ENCODE peak calls at places on chromosomes 13 and 19, in six cellular contexts. M is CD8-positive, alpha-beta memory T cell; C is NCI-H1105; R is nephron progenitor cell; B is Right ventricle myocardium superior; Q is bronchial epithelial cell. T is an unnamed sample.
A peak's percentile ranks its signal among the peaks of the same experiment; 100 is the strongest.

GRCh38 chr19:18089726-18090125 is 3.0 kb upstream of the IL12RB1 start:
- DNase-seq in M (no peak), Q (no peak), R (no peak), B (no peak), C (no peak), T (no peak)

GRCh38 chr19:45668342-45668871 is 386 bp downstream of the GIPR start:
- DNase-seq in B (no peak), Q (no peak), M (peak; percentile 24), C (no peak), R (no peak), T (no peak)

GRCh38 chr13:113489549-113490495 is 689 bp downstream of the DCUN1D2 start:
- DNase-seq in B (no peak), M (peak; percentile 18), C (peak; percentile 56), R (peak; percentile 31), Q (peak; percentile 26), T (peak; percentile 36)

GRCh38 chr19:46963093-46963734 is 56.4 kb upstream of the NPAS1 start:
- DNase-seq in Q (no peak), R (no peak), B (no peak), M (no peak), C (no peak), T (no peak)

GRCh38 chr13:106038752-106039151 is 496.7 kb downstream of the EFNB2 start:
- DNase-seq in R (no peak), B (no peak), C (no peak), M (no peak), Q (peak; percentile 93), T (peak; percentile 51)

GRCh38 chr19:31235806-31236205 is 113.4 kb downstream of the TSHZ3 start:
- DNase-seq in B (no peak), M (no peak), R (no peak), C (no peak), Q (peak; percentile 89), T (no peak)

GRCh38 chr19:35292986-35293732 is 1.2 kb downstream of the MAG start:
- DNase-seq in R (no peak), B (no peak), C (no peak), Q (no peak), M (no peak), T (no peak)

GRCh38 chr19:24033308-24033961 is 53.6 kb upstream of the ZNF254 start:
- DNase-seq in C (peak; percentile 86), B (peak; percentile 94), M (peak; percentile 84), Q (peak; percentile 77), R (peak; percentile 79), T (peak; percentile 97)

GRCh38 chr13:27257648-27258253 is 6.4 kb downstream of the RPL21 start:
- DNase-seq in R (no peak), B (no peak), Q (no peak), M (no peak), C (no peak), T (no peak)

GRCh38 chr19:2722541-2723344 is 1.6 kb upstream of the DIRAS1 start:
- DNase-seq in M (no peak), B (peak; percentile 84), R (no peak), C (no peak), Q (peak; percentile 15), T (peak; percentile 66)

GRCh38 chr13:114311908-114312307 is 2.4 kb upstream of the CHAMP1 start:
- DNase-seq in M (no peak), B (no peak), Q (no peak), C (no peak), R (no peak), T (no peak)

GRCh38 chr19:46678110-46678732 is 17.2 kb upstream of the DACT3 start:
- DNase-seq in B (no peak), Q (peak; percentile 14), C (no peak), R (peak; percentile 40), M (peak; percentile 56), T (peak; percentile 72)

GRCh38 chr13:40589285-40590109 is 76.9 kb downstream of the FOXO1 start:
- DNase-seq in B (peak; percentile 47), M (no peak), C (no peak), R (peak; percentile 17), Q (peak; percentile 90), T (peak; percentile 74)

GRCh38 chr13:74910399-74910798 is 571.6 kb downstream of the TBC1D4 start:
- DNase-seq in B (no peak), M (no peak), C (no peak), Q (no peak), R (no peak), T (no peak)

GRCh38 chr13:99347911-99348451 is 40.8 kb upstream of the GPR183 start:
- DNase-seq in C (no peak), B (no peak), Q (no peak), R (no peak), M (no peak), T (no peak)

GRCh38 chr13:102798653-102799543 is at the start of the genes BIVM and POGLUT2:
- DNase-seq in C (peak; percentile 76), Q (peak; percentile 88), R (peak; percentile 86), M (peak; percentile 73), B (peak; percentile 93), T (peak; percentile 98)

GRCh38 chr19:12834418-12834943 is at the start of gene RTBDN:
- DNase-seq in B (no peak), R (no peak), Q (no peak), C (no peak), M (no peak), T (no peak)

GRCh38 chr19:56566904-56567273 is 379 bp upstream of the ZNF470 start:
- DNase-seq in M (no peak), Q (peak; percentile 11), R (peak; percentile 63), C (no peak), B (peak; percentile 78), T (peak; percentile 26)

T was measured in RWPE1.